ENCODE peak calls at places on chromosomes 16 and 17, in four cellular contexts. W, I, H and Q are unnamed samples.
A peak's percentile ranks its signal among the peaks of the same experiment; 100 is the strongest.

GRCh38 chr16:23274968-23275367 is 27.1 kb upstream of the SCNN1B start:
- DNase-seq in I (peak; percentile 60), W (no peak), H (no peak), Q (no peak)

GRCh38 chr16:85104821-85105391 is 7.4 kb downstream of the CIBAR2 start:
- DNase-seq in W (no peak), H (no peak), I (no peak), Q (no peak)

GRCh38 chr16:35192993-35193392 is 1733.6 kb downstream of the TP53TG3F start:
- DNase-seq in W (no peak), I (no peak), H (no peak), Q (no peak)

GRCh38 chr17:49575524-49576120 is at the start of gene NXPH3:
- DNase-seq in I (peak; percentile 64), W (no peak), H (no peak), Q (no peak)

GRCh38 chr17:35167666-35168065 is 20.0 kb downstream of the UNC45B start:
- DNase-seq in W (no peak), H (no peak), I (no peak), Q (no peak)

GRCh38 chr17:19263621-19264010 is 26.4 kb downstream of the EPN2 start:
- DNase-seq in I (no peak), H (peak; percentile 63), W (no peak), Q (no peak)

GRCh38 chr17:17141860-17142552 is 64.1 kb downstream of the PLD6 start:
- DNase-seq in W (no peak), I (peak; percentile 63), H (no peak), Q (no peak)

GRCh38 chr17:78535285-78536197 is 41.7 kb downstream of the DNAH17 start:
- DNase-seq in H (no peak), I (peak; percentile 76), W (no peak), Q (peak; percentile 62)

GRCh38 chr17:45020354-45021138 is 30.9 kb downstream of the DCAKD start:
- DNase-seq in W (peak; percentile 32), I (no peak), H (no peak), Q (no peak)

GRCh38 chr17:42494673-42495072 is 36.0 kb downstream of the ATP6V0A1 start:
- DNase-seq in H (no peak), W (no peak), I (no peak), Q (no peak)

GRCh38 chr16:54998834-54999233 is 68.2 kb downstream of the IRX5 start:
- DNase-seq in W (no peak), H (peak; percentile 7), I (no peak), Q (no peak)

GRCh38 chr16:466651-467050 is 41.2 kb downstream of the RAB11FIP3 start:
- DNase-seq in I (no peak), W (no peak), H (no peak), Q (no peak)

GRCh38 chr16:10862432-10862831 is 14.6 kb upstream of the CIITA start:
- DNase-seq in W (no peak), I (peak; percentile 27), H (peak; percentile 90), Q (peak; percentile 81)

GRCh38 chr16:67458121-67458641 is 22.8 kb downstream of the ATP6V0D1 start:
- DNase-seq in I (no peak), H (no peak), W (no peak), Q (no peak)

GRCh38 chr16:75703341-75703740 is 2.1 kb upstream of the DUXB start:
- DNase-seq in W (no peak), H (peak; percentile 24), I (no peak), Q (no peak)

GRCh38 chr16:6335072-6335471 is 997.6 kb upstream of the RBFOX1 start:
- DNase-seq in H (no peak), I (peak; percentile 43), W (no peak), Q (no peak)

GRCh38 chr17:78804777-78805176 is 22.7 kb upstream of the CYTH1 start:
- DNase-seq in I (no peak), H (no peak), W (no peak), Q (no peak)

GRCh38 chr17:51356084-51356410 is 95.7 kb downstream of the UTP18 start:
- DNase-seq in I (no peak), W (no peak), H (no peak), Q (no peak)

GRCh38 chr17:58338454-58338841 is 9.9 kb upstream of the TSPOAP1 start:
- DNase-seq in W (no peak), H (no peak), I (no peak), Q (no peak)

GRCh38 chr16:19068237-19068815 is 912 bp downstream of the COQ7 start:
- DNase-seq in H (no peak), W (no peak), I (no peak), Q (no peak)

GRCh38 chr17:8128125-8128784 is 4.3 kb upstream of the HES7 start:
- DNase-seq in I (no peak), H (no peak), W (no peak), Q (no peak)

GRCh38 chr16:3935921-3936320 is 55.4 kb upstream of the CREBBP start:
- DNase-seq in W (no peak), I (no peak), H (no peak), Q (peak; percentile 31)

GRCh38 chr17:82328141-82328993 is 5.2 kb downstream of the SECTM1 start:
- DNase-seq in I (peak; percentile 34), W (no peak), H (no peak), Q (peak; percentile 66)

GRCh38 chr17:1109606-1110523 is 69.9 kb downstream of the ABR start:
- DNase-seq in H (no peak), W (no peak), I (peak; percentile 53), Q (no peak)

GRCh38 chr17:35022536-35023063 is 40.9 kb downstream of the RFFL start:
- DNase-seq in I (peak; percentile 82), H (peak; percentile 89), W (no peak), Q (peak; percentile 71)

GRCh38 chr17:74521701-74522201 is 9.5 kb downstream of the CD300LB start:
- DNase-seq in H (no peak), I (no peak), W (no peak), Q (no peak)

GRCh38 chr17:69637399-69638165 is 223.1 kb downstream of the MAP2K6 start:
- DNase-seq in I (no peak), W (no peak), H (peak; percentile 84), Q (no peak)

GRCh38 chr17:79549111-79549915 is 61.5 kb downstream of the RBFOX3 start:
- DNase-seq in W (no peak), I (no peak), H (no peak), Q (no peak)

GRCh38 chr17:34377078-34377823 is 14.2 kb upstream of the CCL1 start:
- DNase-seq in I (no peak), H (no peak), W (no peak), Q (no peak)

GRCh38 chr17:9406046-9406631 is 169.5 kb downstream of the STX8 start:
- DNase-seq in W (no peak), I (no peak), H (no peak), Q (no peak)

GRCh38 chr16:78925071-78925714 is 675.3 kb downstream of the MAF start:
- DNase-seq in H (no peak), I (peak; percentile 45), W (no peak), Q (no peak)

GRCh38 chr16:90008708-90009145 is 10.5 kb downstream of the DBNDD1 start:
- DNase-seq in I (no peak), H (no peak), W (no peak), Q (no peak)

GRCh38 chr17:43745541-43745940 is 13.1 kb downstream of the SOST start:
- DNase-seq in I (no peak), W (no peak), H (no peak), Q (no peak)

GRCh38 chr16:75710344-75710743 is 9.1 kb upstream of the DUXB start:
- DNase-seq in H (no peak), W (no peak), I (no peak), Q (no peak)

DNA sequence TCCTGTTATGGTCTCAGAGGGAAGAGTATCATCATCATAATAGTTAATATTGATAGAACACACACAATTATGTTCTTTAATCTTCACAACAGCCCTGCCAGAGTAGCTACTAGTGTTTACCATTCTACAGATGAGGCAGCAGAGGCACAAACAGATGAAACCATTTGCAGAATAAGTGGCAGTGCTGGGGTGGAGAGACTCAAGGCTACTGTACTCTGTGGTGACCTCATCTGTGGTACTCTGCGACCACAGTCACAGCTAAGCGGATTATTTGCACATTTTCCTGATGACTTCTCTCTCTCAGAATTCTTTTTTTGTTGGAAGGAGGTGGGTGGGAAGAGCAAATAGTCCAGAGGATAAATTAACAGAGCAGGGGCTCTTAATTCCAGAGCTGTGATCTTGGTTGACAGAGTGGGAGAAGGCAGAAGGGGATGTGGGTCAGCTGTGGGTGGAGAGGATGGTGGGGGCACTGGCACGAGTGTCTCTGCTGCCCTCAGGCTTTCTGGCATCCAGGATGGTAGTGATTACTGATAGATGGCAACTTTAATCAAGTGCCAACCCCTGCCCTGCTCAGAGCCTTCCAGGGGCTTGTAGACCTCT is 41.8 kb downstream of the MRM1 start:
- DNase-seq in W (no peak), I (no peak), H (no peak), Q (no peak)
- TF ChIP-seq CTCF in W (no peak), I (no peak), H (no peak), Q (no peak)

DNA sequence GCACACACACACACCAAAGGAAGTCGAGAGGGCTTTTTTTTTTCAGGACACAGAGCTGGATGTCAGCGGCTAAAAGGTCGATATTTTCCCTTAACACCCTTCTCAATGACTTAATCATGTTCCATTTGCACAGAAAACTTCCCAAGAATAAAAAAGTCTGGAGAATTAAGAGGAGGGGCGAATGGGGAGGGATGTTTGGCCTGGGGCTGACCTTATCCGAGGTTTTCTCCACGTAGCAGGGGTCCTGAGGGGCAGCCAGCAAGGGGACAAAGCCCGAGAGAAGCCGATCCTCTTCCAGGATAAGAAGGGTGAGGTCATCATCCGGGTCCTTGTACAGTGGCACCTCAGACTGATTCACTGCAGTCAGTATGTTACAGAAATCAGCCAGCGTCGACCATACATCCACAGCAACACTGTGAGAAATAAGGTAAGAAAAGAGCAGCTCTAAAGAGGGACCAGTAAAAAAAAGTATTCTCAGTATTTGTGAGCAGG is 117.6 kb downstream of the HIC1 start:
- DNase-seq in W (no peak), H (peak; percentile 91), I (peak; percentile 26), Q (no peak)
- H3K4me1 ChIP-seq in W (peaks cover 3% of the 10 kb centered on the region), H (peaks cover 52% of the 10 kb centered on the region), I (peaks cover 37% of the 10 kb centered on the region), Q (peaks cover 54% of the 10 kb centered on the region)

GRCh38 chr16:9417898-9418297 is 326.5 kb downstream of the HAPSTR1 start:
- DNase-seq in H (no peak), W (no peak), I (no peak), Q (no peak)

GRCh38 chr16:9419161-9419560 is 327.7 kb downstream of the HAPSTR1 start:
- DNase-seq in W (no peak), I (no peak), H (no peak), Q (no peak)

GRCh38 chr16:9428355-9429005 is 337.0 kb downstream of the HAPSTR1 start:
- DNase-seq in I (no peak), H (no peak), W (no peak), Q (no peak)

DNA sequence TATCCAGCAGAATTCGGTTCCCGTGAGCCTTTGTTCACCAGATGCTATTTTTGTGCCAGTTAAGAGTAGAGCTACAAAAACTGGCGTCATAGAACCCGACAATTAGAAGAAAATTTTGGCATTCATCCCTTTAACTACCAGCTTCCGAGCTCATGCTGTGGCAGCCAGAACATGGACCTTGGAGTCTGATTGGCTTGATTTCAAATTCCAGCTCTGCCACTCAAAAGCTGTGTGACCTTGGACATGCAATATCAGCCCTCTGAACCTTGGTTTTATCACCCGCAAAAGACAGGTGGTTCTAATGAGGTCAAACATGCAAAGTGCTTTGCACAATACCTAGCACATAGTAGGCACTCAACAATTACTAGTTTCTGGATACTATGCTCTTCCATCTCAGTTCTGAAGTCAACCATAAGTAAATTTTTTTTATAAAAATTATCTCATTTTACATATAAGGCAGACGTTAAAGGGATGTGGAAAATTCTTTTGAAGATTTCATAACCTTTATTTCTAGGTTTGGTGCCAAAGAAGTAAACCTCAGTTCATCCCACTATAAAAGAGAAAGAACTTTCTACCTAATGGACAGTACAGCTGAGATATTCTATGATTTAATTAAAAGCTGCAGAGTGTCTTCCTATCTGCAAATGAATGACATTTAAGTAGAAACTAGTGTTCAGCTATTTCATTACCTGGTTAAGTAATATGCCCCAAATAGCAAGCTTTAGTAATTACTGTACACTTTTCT is 331.5 kb downstream of the HAPSTR1 start:
- DNase-seq in W (no peak), H (no peak), I (no peak), Q (no peak)
- H3K4me3 ChIP-seq in W (no peak overlapping the region), H (no peak overlapping the region), I (no peak overlapping the region), Q (no peak overlapping the region)

GRCh38 chr16:88406096-88407041 is 23.6 kb downstream of the ZNF469 start:
- DNase-seq in H (no peak), I (no peak), W (no peak), Q (no peak)
- TF ChIP-seq CTCF in H (no peak), I (no peak), W (no peak), Q (peak; percentile 26)